ENCODE peak calls at places on chromosome 19, in nine cellular contexts. K, H, O, I, A, T, M, Y and N are unnamed samples. For H3K4me1, the result is how much of the 10 kb centered on the place peaks cover.

GRCh38 chr19:55370305-55370988 is at the start of gene IL11:
- DNase-seq in K (no peak), H (no peak), O (peak), I (no peak), A (no peak), T (no peak), M (no peak), Y (no peak), N (no peak)

GRCh38 chr19:45404557-45405434 is at the start of gene PPP1R13L:
- DNase-seq in K (peak), H (peak), O (peak), I (peak), A (peak), T (peak), M (peak), Y (peak), N (no peak)

GRCh38 chr19:44808463-44809371 is at the start of gene BCAM:
- DNase-seq in K (peak), H (peak), O (peak), I (peak), A (peak), T (peak), M (peak), Y (peak), N (peak)

GRCh38 chr19:33376423-33376822 is 2.9 kb downstream of the CEBPG start:
- DNase-seq in K (peak), H (peak), O (peak), I (peak), A (peak), T (peak), M (no peak), Y (peak), N (peak)

GRCh38 chr19:58305932-58306323 is 751 bp downstream of the ERVK3-1 start:
- DNase-seq in K (no peak), H (no peak), O (no peak), I (peak), A (no peak), T (no peak), M (no peak), Y (no peak), N (no peak)

GRCh38 chr19:35644987-35645679 is 3.0 kb upstream of the COX6B1 start:
- DNase-seq in K (peak), H (peak), O (peak), I (peak), A (peak), T (peak), M (peak), Y (peak), N (peak)

GRCh38 chr19:19403373-19403901 is 2.0 kb upstream of the GATAD2A start:
- DNase-seq in K (no peak), H (peak), O (peak), I (no peak), A (peak), T (peak), M (no peak), Y (no peak), N (no peak)

GRCh38 chr19:38004505-38005223 is 97.7 kb downstream of the SIPA1L3 start:
- DNase-seq in K (peak), H (peak), O (peak), I (peak), A (peak), T (peak), M (peak), Y (peak), N (peak)

GRCh38 chr19:45772130-45772880 is 3.3 kb upstream of the SIX5 start:
- DNase-seq in K (no peak), H (no peak), O (no peak), I (no peak), A (no peak), T (no peak), M (no peak), Y (no peak), N (no peak)

GRCh38 chr19:18946918-18947317 is 5.9 kb upstream of the HOMER3 start:
- DNase-seq in K (no peak), H (no peak), O (no peak), I (peak), A (no peak), T (no peak), M (no peak), Y (no peak), N (no peak)

GRCh38 chr19:4365341-4365740 is 22.0 kb downstream of the MPND start:
- DNase-seq in K (no peak), H (no peak), O (no peak), I (no peak), A (no peak), T (no peak), M (no peak), Y (no peak), N (no peak)

GRCh38 chr19:32800757-32801156 is 68.8 kb downstream of the SLC7A9 start:
- DNase-seq in K (no peak), H (no peak), O (no peak), I (no peak), A (no peak), T (no peak), M (no peak), Y (no peak), N (no peak)

GRCh38 chr19:29003641-29004409 is 209.1 kb downstream of the UQCRFS1 start:
- DNase-seq in K (no peak), H (no peak), O (no peak), I (no peak), A (no peak), T (no peak), M (no peak), Y (no peak), N (no peak)

GRCh38 chr19:45508931-45509691 is 1.8 kb downstream of the VASP start:
- DNase-seq in K (peak), H (peak), O (peak), I (peak), A (peak), T (peak), M (peak), Y (peak), N (peak)

GRCh38 chr19:47661161-47661560 is 52.1 kb upstream of the EHD2 start:
- DNase-seq in K (no peak), H (no peak), O (no peak), I (no peak), A (peak), T (peak), M (no peak), Y (no peak), N (no peak)

GRCh38 chr19:27794444-27795042 is 1418.4 kb downstream of the UQCRFS1 start:
- DNase-seq in K (no peak), H (peak), O (peak), I (no peak), A (no peak), T (no peak), M (no peak), Y (no peak), N (no peak)

GRCh38 chr19:48391100-48392005 is at the start of gene KDELR1:
- DNase-seq in K (peak), H (peak), O (peak), I (peak), A (peak), T (peak), M (peak), Y (peak), N (peak)

GRCh38 chr19:3382460-3383100 is 16.2 kb downstream of the NFIC start:
- DNase-seq in K (no peak), H (no peak), O (no peak), I (no peak), A (no peak), T (no peak), M (no peak), Y (no peak), N (no peak)

GRCh38 chr19:36837902-36838783 is at the start of gene ZNF790:
- DNase-seq in K (peak), H (peak), O (peak), I (peak), A (peak), T (peak), M (peak), Y (peak), N (peak)

GRCh38 chr19:35088514-35088913 is 27.1 kb upstream of the FXYD3 start:
- DNase-seq in K (no peak), H (peak), O (peak), I (no peak), A (no peak), T (no peak), M (no peak), Y (no peak), N (no peak)

GRCh38 chr19:45629704-45630103 is 9.5 kb downstream of the EML2 start:
- DNase-seq in K (no peak), H (no peak), O (no peak), I (no peak), A (no peak), T (no peak), M (no peak), Y (no peak), N (no peak)

GRCh38 chr19:55777528-55777927 is 8.6 kb downstream of the RFPL4AL1 start:
- DNase-seq in K (no peak), H (no peak), O (no peak), I (peak), A (no peak), T (no peak), M (no peak), Y (no peak), N (no peak)

GRCh38 chr19:31979949-31980670 is 365.3 kb upstream of the ZNF507 start:
- DNase-seq in K (no peak), H (no peak), O (no peak), I (no peak), A (no peak), T (no peak), M (no peak), Y (no peak), N (no peak)

GRCh38 chr19:38543807-38544568 is 73.8 kb downstream of the MAP4K1 start:
- DNase-seq in K (peak), H (peak), O (peak), I (peak), A (peak), T (peak), M (no peak), Y (peak), N (peak)

GRCh38 chr19:18165794-18166544 is 7.6 kb upstream of the IFI30 start:
- DNase-seq in K (no peak), H (no peak), O (no peak), I (no peak), A (no peak), T (no peak), M (no peak), Y (no peak), N (no peak)

GRCh38 chr19:46926201-46927071 is 65.6 kb downstream of the ARHGAP35 start:
- DNase-seq in K (no peak), H (peak), O (no peak), I (no peak), A (no peak), T (no peak), M (no peak), Y (no peak), N (no peak)

GRCh38 chr19:871446-872265 is 12.2 kb downstream of the CFD start:
- DNase-seq in K (no peak), H (peak), O (peak), I (no peak), A (no peak), T (peak), M (no peak), Y (no peak), N (no peak)

GRCh38 chr19:47699360-47699917 is 13.8 kb upstream of the EHD2 start:
- DNase-seq in K (no peak), H (peak), O (peak), I (peak), A (peak), T (no peak), M (no peak), Y (no peak), N (no peak)

GRCh38 chr19:32178401-32178800 is 167.0 kb upstream of the ZNF507 start:
- DNase-seq in K (no peak), H (no peak), O (no peak), I (no peak), A (no peak), T (no peak), M (no peak), Y (no peak), N (no peak)

GRCh38 chr19:12783849-12784393 is 7.4 kb upstream of the JUNB start:
- DNase-seq in K (peak), H (no peak), O (no peak), I (peak), A (peak), T (peak), M (peak), Y (peak), N (no peak)

GRCh38 chr19:12782174-12782423 is 6.7 kb upstream of the HOOK2 start:
- DNase-seq in K (no peak), H (no peak), O (no peak), I (no peak), A (no peak), T (no peak), M (peak), Y (peak), N (peak)

GRCh38 chr19:12783226-12783848 is 7.9 kb upstream of the JUNB start:
- DNase-seq in K (no peak), H (no peak), O (no peak), I (no peak), A (no peak), T (no peak), M (no peak), Y (no peak), N (no peak)

GRCh38 chr19:12784394-12784870 is 6.9 kb upstream of the JUNB start:
- DNase-seq in K (no peak), H (no peak), O (peak), I (no peak), A (no peak), T (no peak), M (no peak), Y (no peak), N (no peak)

DNA sequence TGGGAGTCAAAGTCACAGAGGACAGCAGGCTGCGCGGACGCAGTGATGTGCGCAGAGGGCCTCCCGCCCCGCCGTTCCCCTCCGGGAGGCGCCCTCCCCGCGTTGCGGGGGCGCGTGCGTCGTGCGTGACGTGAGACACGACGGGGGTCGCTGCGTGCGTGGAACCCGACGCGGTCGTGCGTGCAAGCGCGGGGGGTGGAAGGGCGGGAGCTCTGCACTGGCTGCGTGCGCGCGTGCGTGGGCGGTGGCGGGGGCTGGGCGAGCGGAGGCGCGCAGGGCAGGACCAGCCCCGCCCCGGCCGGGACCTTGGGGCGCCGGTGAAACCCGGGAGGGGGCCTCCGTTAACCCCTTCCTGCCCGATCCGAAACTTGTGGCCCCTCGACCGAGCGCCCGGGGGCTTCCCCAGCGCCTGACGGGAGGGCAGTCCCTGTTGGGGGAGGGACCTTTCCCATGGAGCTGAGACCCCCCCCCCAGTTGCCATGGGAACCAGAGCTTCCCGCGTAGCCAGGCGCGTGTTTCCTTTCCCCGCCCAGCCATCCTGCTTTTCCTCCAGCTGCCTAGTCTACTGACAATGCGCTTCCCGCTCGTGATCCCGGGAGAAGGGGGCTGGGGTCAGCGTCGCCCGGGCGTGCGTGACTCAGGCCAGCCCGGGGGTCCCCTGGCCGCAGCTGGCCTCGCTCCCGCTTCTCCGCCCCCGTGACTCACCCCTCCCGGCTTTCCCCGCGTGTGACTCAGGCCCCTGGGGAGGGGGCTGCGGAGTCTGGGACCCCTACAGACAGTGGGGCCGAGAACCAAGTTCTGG is 7.3 kb upstream of the HOOK2 start:
- DNase-seq in K (peak), H (peak), O (peak), I (peak), A (peak), T (peak), M (peak), Y (peak), N (peak)
- H3K27ac ChIP-seq in K (peak), H (no peak), O (peak), I (peak), A (peak), T (peak), M (peak), Y (peak), N (peak)

DNA sequence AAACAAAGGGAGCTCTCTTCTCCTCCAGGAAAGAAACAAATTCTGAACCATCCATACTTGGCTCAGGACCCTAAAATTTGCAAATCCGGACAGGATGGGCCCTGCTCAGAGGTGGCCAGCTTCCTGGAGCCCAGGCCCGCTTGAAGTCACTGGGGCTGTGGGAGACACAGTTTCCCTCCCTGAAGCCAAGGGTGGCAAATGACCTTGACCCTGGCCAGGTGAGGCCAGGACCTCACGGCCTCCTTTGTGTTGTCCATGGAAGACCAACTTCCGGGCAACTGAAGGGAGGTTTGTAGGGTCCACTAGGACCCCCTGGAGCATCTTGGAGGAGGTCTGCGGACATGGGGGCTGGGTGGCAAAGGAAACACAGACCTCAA is 5.5 kb downstream of the NANOS3 start:
- DNase-seq in K (no peak), H (no peak), O (no peak), I (no peak), A (no peak), T (no peak), M (no peak), Y (no peak), N (no peak)
- H3K4me1 ChIP-seq in K (under half), H (under half), O (under half), I (under half), A (under half), T (under half), M (under half), Y (under half), N (under half)

DNA sequence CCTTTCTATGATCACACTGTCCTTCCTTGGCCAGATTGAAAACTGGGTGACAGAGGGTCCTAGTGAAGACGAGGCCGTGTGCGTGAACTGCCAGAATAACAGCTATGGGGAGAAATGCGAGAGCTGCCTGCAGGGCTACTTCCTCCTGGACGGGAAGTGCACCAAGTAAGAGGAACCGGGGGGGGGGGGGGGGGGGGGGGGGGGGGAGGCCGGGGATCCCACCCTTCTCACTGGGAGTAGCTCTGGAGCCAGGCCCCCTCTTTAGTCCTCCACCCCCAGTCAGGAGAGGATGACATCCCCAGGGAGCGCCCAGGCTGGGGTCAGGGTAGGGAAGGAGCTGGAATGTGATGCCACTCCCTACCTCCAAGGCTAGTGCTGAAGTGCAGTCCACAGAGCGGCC is 19.4 kb downstream of the CNFN start:
- DNase-seq in K (no peak), H (no peak), O (no peak), I (no peak), A (no peak), T (no peak), M (no peak), Y (no peak), N (no peak)
- H3K27ac ChIP-seq in K (no peak), H (no peak), O (no peak), I (no peak), A (no peak), T (no peak), M (no peak), Y (no peak), N (no peak)

GRCh38 chr19:41322451-41322850 is 12.5 kb downstream of the CCDC97 start:
- DNase-seq in K (no peak), H (no peak), O (no peak), I (no peak), A (no peak), T (peak), M (no peak), Y (no peak), N (no peak)
- H3K4me1 ChIP-seq in K (half or more), H (under half), O (under half), I (under half), A (under half), T (under half), M (under half), Y (under half), N (under half)

GRCh38 chr19:2282062-2282861 is at the start of gene PEAK3:
- DNase-seq in K (peak), H (peak), O (peak), I (peak), A (peak), T (peak), M (peak), Y (peak), N (peak)
- H3K27ac ChIP-seq in K (peak), H (no peak), O (peak), I (peak), A (no peak), T (no peak), M (peak), Y (peak), N (no peak)

DNA sequence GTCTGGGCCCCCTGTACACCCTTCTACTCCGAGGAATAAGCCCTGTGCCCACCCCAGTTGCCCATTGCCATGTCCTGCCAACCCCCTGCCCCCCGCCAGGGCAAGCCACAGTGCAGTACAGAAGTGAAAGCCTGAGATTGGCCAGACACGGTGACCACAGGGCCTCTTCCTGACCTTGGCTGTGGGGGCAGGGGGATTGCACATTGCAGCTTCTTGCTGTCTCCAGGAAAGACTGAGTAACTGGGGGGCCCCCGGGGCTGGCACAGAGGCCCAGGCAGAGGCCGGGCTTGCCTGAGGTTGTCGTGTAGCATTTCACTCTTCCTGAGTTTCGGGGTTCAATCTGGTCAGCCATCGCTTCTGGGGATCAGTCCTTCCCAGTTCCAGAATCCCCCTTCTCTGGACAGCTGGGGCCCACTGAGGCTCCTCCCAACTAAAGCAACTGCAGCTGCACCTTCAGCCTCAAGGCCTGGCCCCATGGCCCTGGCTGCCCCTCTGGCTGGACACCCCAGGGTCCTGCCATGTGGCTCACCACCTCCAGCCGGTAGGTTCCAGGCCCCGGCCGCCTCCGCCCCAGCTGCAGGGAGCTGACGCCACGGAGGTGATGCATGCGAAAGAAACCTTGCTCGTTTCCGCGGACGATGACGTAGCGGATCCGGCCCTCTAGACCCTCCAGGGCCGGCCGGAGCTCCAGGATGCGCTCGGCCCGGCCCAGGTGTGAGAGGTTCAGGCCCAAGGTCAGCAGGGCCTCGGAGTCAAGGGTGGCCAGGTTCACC is 13.1 kb downstream of the CCL25 start:
- DNase-seq in K (no peak), H (no peak), O (no peak), I (no peak), A (no peak), T (no peak), M (no peak), Y (no peak), N (no peak)
- H3K4me1 ChIP-seq in K (under half), H (under half), O (under half), I (under half), A (under half), T (under half), M (under half), Y (under half), N (under half)